ENCODE peak calls at places on chromosomes 4 and X, in eight cellular contexts. S is aorta, B is endothelial cell of umbilical vein, M is ascending aorta, N is suprapubic skin, C is breast epithelium, F is upper lobe of right lung, Y is vagina. I is an unnamed sample.

GRCh38 chr4:81314196-81314896 is 99.3 kb upstream of the PRKG2 start:
- DNase-seq in S (no peak), B (no peak), M (no peak), N (no peak), C (no peak), F (no peak), Y (no peak), I (peak; percentile 55)

GRCh38 chrX:152642931-152643525 is 5.3 kb downstream of the GABRQ start:
- DNase-seq in S (no peak), B (no peak), M (no peak), N (no peak), C (no peak), F (no peak), Y (peak; percentile 67), I (no peak)

GRCh38 chrX:39263946-39264483 is 462.8 kb downstream of the MID1IP1 start:
- DNase-seq in S (no peak), B (no peak), M (no peak), N (no peak), C (no peak), F (no peak), Y (no peak), I (no peak)

GRCh38 chrX:120514236-120514635 is 45.1 kb upstream of the LAMP2 start:
- DNase-seq in S (no peak), B (peak; percentile 7), M (no peak), N (no peak), C (no peak), F (no peak), Y (no peak), I (no peak)

GRCh38 chr4:2789801-2790582 is 2.9 kb upstream of the SH3BP2 start:
- DNase-seq in S (no peak), B (no peak), M (no peak), N (peak; percentile 75), C (no peak), F (no peak), Y (no peak), I (no peak)

GRCh38 chr4:16896871-16897270 is 1.6 kb downstream of the LDB2 start:
- DNase-seq in S (no peak), B (peak; percentile 85), M (no peak), N (no peak), C (no peak), F (no peak), Y (no peak), I (peak; percentile 37)

GRCh38 chr4:32396504-32396903 is 1676.3 kb downstream of the PCDH7 start:
- DNase-seq in S (no peak), B (no peak), M (no peak), N (no peak), C (no peak), F (no peak), Y (no peak), I (no peak)

GRCh38 chr4:158949094-158949493 is 153.8 kb upstream of the RAPGEF2 start:
- DNase-seq in S (no peak), B (peak; percentile 82), M (no peak), N (no peak), C (no peak), F (no peak), Y (no peak), I (no peak)

GRCh38 chr4:166421556-166422156 is 548.6 kb downstream of the TLL1 start:
- DNase-seq in S (peak; percentile 82), B (no peak), M (no peak), N (no peak), C (no peak), F (no peak), Y (no peak), I (peak; percentile 70)

GRCh38 chrX:45807572-45808425 is 607.1 kb upstream of the DIPK2B start:
- DNase-seq in S (no peak), B (peak; percentile 71), M (no peak), N (no peak), C (no peak), F (no peak), Y (no peak), I (peak; percentile 59)

GRCh38 chr4:38387348-38387747 is 276.7 kb upstream of the KLF3 start:
- DNase-seq in S (peak; percentile 87), B (no peak), M (peak; percentile 15), N (peak; percentile 82), C (no peak), F (peak; percentile 74), Y (no peak), I (peak; percentile 47)

GRCh38 chr4:55727746-55728145 is 91.6 kb upstream of the NMU start:
- DNase-seq in S (no peak), B (no peak), M (no peak), N (no peak), C (no peak), F (no peak), Y (no peak), I (peak; percentile 52)

GRCh38 chr4:110631582-110632505 is 9.0 kb upstream of the PITX2 start:
- DNase-seq in S (peak; percentile 69), B (peak; percentile 76), M (no peak), N (peak; percentile 83), C (no peak), F (peak; percentile 84), Y (no peak), I (peak; percentile 61)

GRCh38 chr4:15682340-15682725 is 706 bp downstream of the FAM200B start:
- DNase-seq in S (no peak), B (peak; percentile 63), M (no peak), N (no peak), C (no peak), F (no peak), Y (no peak), I (no peak)

GRCh38 chrX:74382613-74383012 is 38.7 kb upstream of the SLC16A2 start:
- DNase-seq in S (peak; percentile 79), B (peak; percentile 34), M (peak; percentile 11), N (no peak), C (peak; percentile 51), F (peak; percentile 68), Y (no peak), I (peak; percentile 56)

GRCh38 chr4:119626420-119626819 is 2.2 kb downstream of the PDE5A start:
- DNase-seq in S (no peak), B (no peak), M (no peak), N (no peak), C (no peak), F (no peak), Y (no peak), I (no peak)

DNA sequence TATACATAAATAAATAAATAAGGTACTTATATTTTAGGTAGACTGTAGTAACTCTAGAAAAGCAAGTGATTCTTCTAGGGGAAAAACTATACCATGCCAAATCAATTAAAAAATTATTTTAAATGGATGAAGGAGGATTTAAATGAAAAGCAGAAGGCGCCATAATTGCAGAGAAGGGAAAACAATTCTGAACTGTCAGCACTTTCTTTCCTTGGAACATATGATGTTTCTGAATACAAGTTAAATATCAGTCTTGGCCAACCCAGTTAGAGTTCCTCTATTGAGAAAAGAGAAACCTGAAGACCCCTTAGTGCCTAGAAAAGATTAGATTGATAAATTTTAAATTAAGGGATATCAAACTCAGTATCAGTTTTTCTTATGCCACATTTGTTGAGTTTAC is 75.8 kb downstream of the ADAM29 start:
- DNase-seq in S (no peak), B (no peak), M (no peak), N (no peak), C (no peak), F (no peak), Y (no peak), I (no peak)
- H3K36me3 ChIP-seq in S (no peaks in the 10 kb centered on the region), B (no peaks in the 10 kb centered on the region), M (no peaks in the 10 kb centered on the region), N (no peaks in the 10 kb centered on the region), C (no peaks in the 10 kb centered on the region), F (no peaks in the 10 kb centered on the region), Y (no peaks in the 10 kb centered on the region), I (no peaks in the 10 kb centered on the region)

GRCh38 chr4:147481577-147482109 is 746 bp downstream of the EDNRA start:
- DNase-seq in S (no peak), B (no peak), M (no peak), N (no peak), C (no peak), F (peak; percentile 57), Y (no peak), I (no peak)

GRCh38 chr4:147479817-147480216 is 1.1 kb upstream of the EDNRA start:
- DNase-seq in S (peak; percentile 78), B (no peak), M (peak; percentile 33), N (no peak), C (no peak), F (no peak), Y (no peak), I (peak; percentile 88)

GRCh38 chr4:147480891-147481576 is at the start of gene EDNRA:
- DNase-seq in S (peak; percentile 60), B (no peak), M (no peak), N (no peak), C (no peak), F (peak; percentile 71), Y (no peak), I (peak; percentile 74)

GRCh38 chr4:147480502-147480890 is 401 bp upstream of the EDNRA start:
- DNase-seq in S (no peak), B (no peak), M (no peak), N (no peak), C (no peak), F (no peak), Y (no peak), I (no peak)

DNA sequence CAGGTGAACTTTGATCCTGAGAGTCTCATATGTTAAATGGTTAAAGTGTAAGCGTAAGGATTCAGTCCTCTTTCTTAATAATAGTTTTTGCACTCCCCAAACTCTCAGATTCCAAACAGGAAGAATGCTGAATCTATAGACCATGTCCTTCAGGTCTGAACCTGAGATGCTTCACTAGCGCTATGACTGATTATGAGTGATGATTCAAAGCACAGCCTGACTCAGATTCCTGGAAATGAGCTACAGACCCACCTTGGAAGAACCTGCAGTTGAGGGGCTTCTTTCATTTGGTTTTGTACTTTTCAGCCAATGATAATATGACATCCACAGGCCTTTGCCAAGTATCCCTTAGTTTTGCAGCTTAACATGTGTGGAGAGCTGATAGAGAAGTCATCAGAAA is 1.4 kb downstream of the EDNRA start:
- DNase-seq in S (no peak), B (no peak), M (no peak), N (no peak), C (no peak), F (no peak), Y (no peak), I (peak; percentile 53)
- H3K4me3 ChIP-seq in S (peak overlapping the region; percentile 90), B (no peak overlapping the region), M (peak overlapping the region; percentile 37), N (peak overlapping the region; percentile 64), C (peak overlapping the region; percentile 43), F (peak overlapping the region; percentile 58), Y (peak overlapping the region; percentile 73), I (peak overlapping the region; percentile 77)

DNA sequence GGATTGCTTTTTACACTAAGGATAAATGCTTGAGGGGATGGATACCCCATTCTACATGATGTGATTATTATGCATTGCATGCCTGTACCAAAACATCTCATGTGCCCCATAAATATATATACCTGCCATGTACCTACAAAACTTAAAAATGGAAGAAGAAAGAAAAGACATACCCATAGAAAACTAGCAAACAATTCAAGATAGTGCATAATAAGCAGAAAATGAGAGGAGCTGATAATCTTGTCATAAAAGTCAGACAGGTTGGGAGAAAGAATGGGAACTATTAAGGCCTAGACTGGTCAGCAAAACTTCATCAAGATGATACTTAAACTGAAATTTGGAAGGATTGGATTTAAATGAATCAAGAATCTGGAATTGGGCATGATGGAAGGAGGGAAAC is 21.6 kb upstream of the MAGEB17 start:
- DNase-seq in S (no peak), B (no peak), M (no peak), N (no peak), C (no peak), F (no peak), Y (no peak), I (no peak)
- H3K27ac ChIP-seq in S (no peak overlapping the region), B (no peak overlapping the region), M (no peak overlapping the region), N (no peak overlapping the region), C (no peak overlapping the region), F (no peak overlapping the region), Y (no peak overlapping the region), I (no peak overlapping the region)

DNA sequence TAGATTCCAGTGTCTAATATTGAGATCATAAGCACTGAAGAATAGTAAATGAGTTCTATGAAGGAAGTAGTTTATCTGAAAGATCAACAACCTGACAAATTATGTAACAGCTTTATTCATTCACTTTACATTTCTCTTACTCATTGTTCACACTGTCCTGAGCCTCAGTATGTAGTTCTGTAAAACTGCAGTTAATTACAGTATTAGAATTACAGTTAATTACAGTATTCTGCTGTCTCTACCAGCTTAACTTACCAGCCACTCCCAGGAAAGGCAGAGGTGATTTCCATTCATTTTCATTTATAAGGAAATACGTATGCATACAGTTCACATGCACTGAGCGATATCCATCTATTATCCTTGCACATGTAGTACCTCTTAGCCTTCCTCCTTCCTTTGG is 32.8 kb downstream of the NFKB1 start:
- DNase-seq in S (no peak), B (no peak), M (no peak), N (no peak), C (no peak), F (no peak), Y (no peak), I (no peak)
- H3K36me3 ChIP-seq in S (no peaks in the 10 kb centered on the region), B (no peaks in the 10 kb centered on the region), M (peaks cover 13% of the 10 kb centered on the region), N (no peaks in the 10 kb centered on the region), C (no peaks in the 10 kb centered on the region), F (peaks cover 23% of the 10 kb centered on the region), Y (no peaks in the 10 kb centered on the region), I (no peaks in the 10 kb centered on the region)